ENCODE peak calls at places on chromosomes 1 and 21, in nine cellular contexts. One of them, this sample, is unnamed.
A peak's percentile ranks its signal among the peaks of the same experiment; 100 is the strongest.

GRCh38 chr21:15520811-15521643 is 208.8 kb upstream of the USP25 start:
- DNase-seq in NCI-H1417 treated with DMSO at 0.1 percent for 48 hours: no peak
- DNase-seq in HS-5: no peak
- DNase-seq in NCI-H226: no peak
- DNase-seq in stimulated activated CD8-positive, alpha-beta memory T cell treated with anti-CD3 and anti-CD28 coated beads, Interleukin-15, amount 100 ng/mL, for 48 hours: no peak
- DNase-seq in effector memory CD4-positive, alpha-beta T cell: no peak
- DNase-seq in COR-L47: no peak
- DNase-seq in left lung: no peak
- DNase-seq in foreskin fibroblast: peak; percentile 1
- DNase-seq in this sample: no peak

GRCh38 chr1:232897949-232898465 is 52.4 kb upstream of the NTPCR start:
- DNase-seq in NCI-H1417 treated with DMSO at 0.1 percent for 48 hours: no peak
- DNase-seq in HS-5: no peak
- DNase-seq in NCI-H226: no peak
- DNase-seq in stimulated activated CD8-positive, alpha-beta memory T cell treated with anti-CD3 and anti-CD28 coated beads, Interleukin-15, amount 100 ng/mL, for 48 hours: no peak
- DNase-seq in effector memory CD4-positive, alpha-beta T cell: no peak
- DNase-seq in COR-L47: no peak
- DNase-seq in left lung: peak; percentile 48
- DNase-seq in foreskin fibroblast: no peak
- DNase-seq in this sample: no peak

GRCh38 chr1:242187171-242187570 is 188.3 kb upstream of the MAP1LC3C start:
- DNase-seq in NCI-H1417 treated with DMSO at 0.1 percent for 48 hours: no peak
- DNase-seq in HS-5: no peak
- DNase-seq in NCI-H226: no peak
- DNase-seq in stimulated activated CD8-positive, alpha-beta memory T cell treated with anti-CD3 and anti-CD28 coated beads, Interleukin-15, amount 100 ng/mL, for 48 hours: no peak
- DNase-seq in effector memory CD4-positive, alpha-beta T cell: no peak
- DNase-seq in COR-L47: no peak
- DNase-seq in left lung: no peak
- DNase-seq in foreskin fibroblast: no peak
- DNase-seq in this sample: no peak

GRCh38 chr1:227883641-227884301 is 64.0 kb downstream of the WNT9A start:
- DNase-seq in NCI-H1417 treated with DMSO at 0.1 percent for 48 hours: no peak
- DNase-seq in HS-5: no peak
- DNase-seq in NCI-H226: no peak
- DNase-seq in stimulated activated CD8-positive, alpha-beta memory T cell treated with anti-CD3 and anti-CD28 coated beads, Interleukin-15, amount 100 ng/mL, for 48 hours: no peak
- DNase-seq in effector memory CD4-positive, alpha-beta T cell: no peak
- DNase-seq in COR-L47: no peak
- DNase-seq in left lung: peak; percentile 53
- DNase-seq in foreskin fibroblast: no peak
- DNase-seq in this sample: no peak

GRCh38 chr1:45306319-45306718 is 20.4 kb upstream of the HPDL start:
- DNase-seq in NCI-H1417 treated with DMSO at 0.1 percent for 48 hours: no peak
- DNase-seq in HS-5: peak; percentile 45
- DNase-seq in NCI-H226: no peak
- DNase-seq in stimulated activated CD8-positive, alpha-beta memory T cell treated with anti-CD3 and anti-CD28 coated beads, Interleukin-15, amount 100 ng/mL, for 48 hours: peak; percentile 57
- DNase-seq in effector memory CD4-positive, alpha-beta T cell: no peak
- DNase-seq in COR-L47: no peak
- DNase-seq in left lung: no peak
- DNase-seq in foreskin fibroblast: peak; percentile 73
- DNase-seq in this sample: no peak

GRCh38 chr1:233439721-233440120 is 112.2 kb downstream of the MAP3K21 start:
- DNase-seq in NCI-H1417 treated with DMSO at 0.1 percent for 48 hours: no peak
- DNase-seq in HS-5: no peak
- DNase-seq in NCI-H226: no peak
- DNase-seq in stimulated activated CD8-positive, alpha-beta memory T cell treated with anti-CD3 and anti-CD28 coated beads, Interleukin-15, amount 100 ng/mL, for 48 hours: no peak
- DNase-seq in effector memory CD4-positive, alpha-beta T cell: no peak
- DNase-seq in COR-L47: no peak
- DNase-seq in left lung: no peak
- DNase-seq in foreskin fibroblast: peak; percentile 7
- DNase-seq in this sample: no peak

GRCh38 chr1:62318756-62319544 is at the start of gene KANK4:
- DNase-seq in NCI-H1417 treated with DMSO at 0.1 percent for 48 hours: no peak
- DNase-seq in HS-5: no peak
- DNase-seq in NCI-H226: no peak
- DNase-seq in stimulated activated CD8-positive, alpha-beta memory T cell treated with anti-CD3 and anti-CD28 coated beads, Interleukin-15, amount 100 ng/mL, for 48 hours: no peak
- DNase-seq in effector memory CD4-positive, alpha-beta T cell: no peak
- DNase-seq in COR-L47: no peak
- DNase-seq in left lung: peak; percentile 81
- DNase-seq in foreskin fibroblast: no peak
- DNase-seq in this sample: no peak

GRCh38 chr1:208509072-208509471 is 264.9 kb upstream of the PLXNA2 start:
- DNase-seq in NCI-H1417 treated with DMSO at 0.1 percent for 48 hours: no peak
- DNase-seq in HS-5: no peak
- DNase-seq in NCI-H226: no peak
- DNase-seq in stimulated activated CD8-positive, alpha-beta memory T cell treated with anti-CD3 and anti-CD28 coated beads, Interleukin-15, amount 100 ng/mL, for 48 hours: no peak
- DNase-seq in effector memory CD4-positive, alpha-beta T cell: no peak
- DNase-seq in COR-L47: no peak
- DNase-seq in left lung: no peak
- DNase-seq in foreskin fibroblast: no peak
- DNase-seq in this sample: no peak

GRCh38 chr1:1616045-1616821 is 933 bp downstream of the MIB2 start:
- DNase-seq in NCI-H1417 treated with DMSO at 0.1 percent for 48 hours: no peak
- DNase-seq in HS-5: no peak
- DNase-seq in NCI-H226: no peak
- DNase-seq in stimulated activated CD8-positive, alpha-beta memory T cell treated with anti-CD3 and anti-CD28 coated beads, Interleukin-15, amount 100 ng/mL, for 48 hours: peak; percentile 32
- DNase-seq in effector memory CD4-positive, alpha-beta T cell: peak; percentile 46
- DNase-seq in COR-L47: peak; percentile 23
- DNase-seq in left lung: peak; percentile 89
- DNase-seq in foreskin fibroblast: peak; percentile 75
- DNase-seq in this sample: no peak

GRCh38 chr21:31554511-31555022 is 104.9 kb upstream of the SOD1 start:
- DNase-seq in NCI-H1417 treated with DMSO at 0.1 percent for 48 hours: no peak
- DNase-seq in HS-5: no peak
- DNase-seq in NCI-H226: peak; percentile 10
- DNase-seq in stimulated activated CD8-positive, alpha-beta memory T cell treated with anti-CD3 and anti-CD28 coated beads, Interleukin-15, amount 100 ng/mL, for 48 hours: no peak
- DNase-seq in effector memory CD4-positive, alpha-beta T cell: no peak
- DNase-seq in COR-L47: no peak
- DNase-seq in left lung: no peak
- DNase-seq in foreskin fibroblast: peak; percentile 11
- DNase-seq in this sample: no peak

GRCh38 chr1:225451340-225451739 is 23.5 kb upstream of the LBR start:
- DNase-seq in NCI-H1417 treated with DMSO at 0.1 percent for 48 hours: no peak
- DNase-seq in HS-5: no peak
- DNase-seq in NCI-H226: no peak
- DNase-seq in stimulated activated CD8-positive, alpha-beta memory T cell treated with anti-CD3 and anti-CD28 coated beads, Interleukin-15, amount 100 ng/mL, for 48 hours: no peak
- DNase-seq in effector memory CD4-positive, alpha-beta T cell: no peak
- DNase-seq in COR-L47: no peak
- DNase-seq in left lung: no peak
- DNase-seq in foreskin fibroblast: no peak
- DNase-seq in this sample: no peak

GRCh38 chr1:244224487-244225430 is 173.7 kb downstream of the ZBTB18 start:
- DNase-seq in NCI-H1417 treated with DMSO at 0.1 percent for 48 hours: no peak
- DNase-seq in HS-5: no peak
- DNase-seq in NCI-H226: no peak
- DNase-seq in stimulated activated CD8-positive, alpha-beta memory T cell treated with anti-CD3 and anti-CD28 coated beads, Interleukin-15, amount 100 ng/mL, for 48 hours: no peak
- DNase-seq in effector memory CD4-positive, alpha-beta T cell: no peak
- DNase-seq in COR-L47: no peak
- DNase-seq in left lung: no peak
- DNase-seq in foreskin fibroblast: peak; percentile 45
- DNase-seq in this sample: no peak

GRCh38 chr1:204077979-204078696 is 5.2 kb downstream of the SOX13 start:
- DNase-seq in NCI-H1417 treated with DMSO at 0.1 percent for 48 hours: peak; percentile 84
- DNase-seq in HS-5: no peak
- DNase-seq in NCI-H226: no peak
- DNase-seq in stimulated activated CD8-positive, alpha-beta memory T cell treated with anti-CD3 and anti-CD28 coated beads, Interleukin-15, amount 100 ng/mL, for 48 hours: no peak
- DNase-seq in effector memory CD4-positive, alpha-beta T cell: no peak
- DNase-seq in COR-L47: peak; percentile 48
- DNase-seq in left lung: no peak
- DNase-seq in foreskin fibroblast: no peak
- DNase-seq in this sample: no peak

GRCh38 chr1:25694591-25695007 is 78.0 kb downstream of the MAN1C1 start:
- DNase-seq in NCI-H1417 treated with DMSO at 0.1 percent for 48 hours: no peak
- DNase-seq in HS-5: no peak
- DNase-seq in NCI-H226: no peak
- DNase-seq in stimulated activated CD8-positive, alpha-beta memory T cell treated with anti-CD3 and anti-CD28 coated beads, Interleukin-15, amount 100 ng/mL, for 48 hours: no peak
- DNase-seq in effector memory CD4-positive, alpha-beta T cell: no peak
- DNase-seq in COR-L47: no peak
- DNase-seq in left lung: no peak
- DNase-seq in foreskin fibroblast: no peak
- DNase-seq in this sample: no peak

GRCh38 chr1:97721221-97721620 is 199.6 kb downstream of the DPYD start:
- DNase-seq in NCI-H1417 treated with DMSO at 0.1 percent for 48 hours: no peak
- DNase-seq in HS-5: no peak
- DNase-seq in NCI-H226: no peak
- DNase-seq in stimulated activated CD8-positive, alpha-beta memory T cell treated with anti-CD3 and anti-CD28 coated beads, Interleukin-15, amount 100 ng/mL, for 48 hours: no peak
- DNase-seq in effector memory CD4-positive, alpha-beta T cell: no peak
- DNase-seq in COR-L47: no peak
- DNase-seq in left lung: no peak
- DNase-seq in foreskin fibroblast: peak; percentile 10
- DNase-seq in this sample: peak; percentile 16